ENCODE peak calls at places on chromosomes 7 and 10, in four cellular contexts. Q is kidney, O is PC-3, H is adrenal gland. R is an unnamed sample.

GRCh38 chr7:142445019-142445686 is 187.3 kb upstream of the PRSS58 start:
- DNase-seq in O (peak; percentile 56), Q (no peak), H (no peak), R (no peak)

GRCh38 chr7:141844256-141844655 is 3.0 kb upstream of the PRSS37 start:
- DNase-seq in H (no peak), Q (no peak), O (no peak), R (no peak)

GRCh38 chr10:78025685-78026364 is 3.5 kb downstream of the POLR3A start:
- DNase-seq in H (no peak), O (peak; percentile 100), Q (no peak), R (no peak)

GRCh38 chr10:137606-138005 is 2.4 kb downstream of the ZMYND11 start:
- DNase-seq in H (no peak), Q (no peak), O (peak; percentile 57), R (no peak)

GRCh38 chr10:5449823-5450222 is 37.5 kb downstream of the NET1 start:
- DNase-seq in H (no peak), O (peak; percentile 45), Q (no peak), R (peak; percentile 87)

GRCh38 chr10:97355571-97355975 is 21.0 kb upstream of the FRAT2 start:
- DNase-seq in Q (no peak), H (no peak), O (no peak), R (peak; percentile 25)

GRCh38 chr10:78920011-78920410 is 148.8 kb upstream of the ZMIZ1 start:
- DNase-seq in O (no peak), Q (no peak), H (no peak), R (no peak)

GRCh38 chr10:97399843-97400545 is 1.1 kb downstream of the RRP12 start:
- DNase-seq in O (peak; percentile 75), Q (no peak), H (peak; percentile 77), R (peak; percentile 85)

GRCh38 chr7:4621401-4621800 is 60.7 kb upstream of the FOXK1 start:
- DNase-seq in Q (no peak), H (no peak), O (peak; percentile 12), R (peak; percentile 44)

GRCh38 chr7:136526408-136527105 is 341.9 kb upstream of the CHRM2 start:
- DNase-seq in H (no peak), Q (no peak), O (no peak), R (no peak)

GRCh38 chr10:111137012-111137411 is 60.2 kb downstream of the ADRA2A start:
- DNase-seq in Q (no peak), O (no peak), H (no peak), R (no peak)

GRCh38 chr10:111139567-111139966 is 62.7 kb downstream of the ADRA2A start:
- DNase-seq in O (no peak), H (no peak), Q (no peak), R (no peak)

GRCh38 chr10:111146025-111146640 is 69.3 kb downstream of the ADRA2A start:
- DNase-seq in O (no peak), Q (no peak), H (peak; percentile 27), R (no peak)

GRCh38 chr10:111137587-111137986 is 60.8 kb downstream of the ADRA2A start:
- DNase-seq in H (no peak), O (no peak), Q (no peak), R (no peak)

DNA sequence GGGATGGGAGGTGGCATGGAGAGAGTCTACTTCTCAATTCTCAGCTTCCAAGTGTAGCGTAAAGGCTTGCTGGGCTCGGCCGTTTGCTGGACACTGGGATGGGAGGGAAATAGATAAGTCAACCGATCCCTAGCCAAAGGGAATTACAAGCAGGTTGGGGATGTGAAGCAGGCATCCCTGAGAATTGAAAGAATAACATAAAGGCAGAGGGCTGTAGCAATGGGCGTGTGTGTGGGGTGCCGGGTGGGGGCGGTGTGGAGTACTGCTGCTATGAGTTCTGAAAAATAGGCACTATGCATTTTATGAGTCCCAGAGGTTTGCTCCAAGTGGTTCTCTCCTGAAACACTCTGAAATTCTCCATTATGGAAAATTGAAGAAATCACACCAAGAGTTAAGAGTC is 65.3 kb downstream of the ADRA2A start:
- DNase-seq in Q (no peak), H (no peak), O (no peak), R (no peak)
- TF ChIP-seq CTCF in Q (no peak), H (no peak), O (no peak), R (no peak)

GRCh38 chr10:7829289-7829834 is 11.1 kb downstream of the TAF3 start:
- DNase-seq in Q (no peak), O (no peak), H (no peak), R (no peak)

GRCh38 chr10:7819126-7819470 is 793 bp downstream of the TAF3 start:
- DNase-seq in O (peak; percentile 34), Q (no peak), H (peak; percentile 43), R (peak; percentile 53)

GRCh38 chr10:7818295-7819125 is at the start of gene TAF3:
- DNase-seq in Q (peak; percentile 97), O (peak; percentile 83), H (peak; percentile 93), R (peak; percentile 86)

GRCh38 chr10:7826971-7827370 is 8.7 kb downstream of the TAF3 start:
- DNase-seq in H (peak; percentile 43), O (peak; percentile 24), Q (no peak), R (peak; percentile 57)

DNA sequence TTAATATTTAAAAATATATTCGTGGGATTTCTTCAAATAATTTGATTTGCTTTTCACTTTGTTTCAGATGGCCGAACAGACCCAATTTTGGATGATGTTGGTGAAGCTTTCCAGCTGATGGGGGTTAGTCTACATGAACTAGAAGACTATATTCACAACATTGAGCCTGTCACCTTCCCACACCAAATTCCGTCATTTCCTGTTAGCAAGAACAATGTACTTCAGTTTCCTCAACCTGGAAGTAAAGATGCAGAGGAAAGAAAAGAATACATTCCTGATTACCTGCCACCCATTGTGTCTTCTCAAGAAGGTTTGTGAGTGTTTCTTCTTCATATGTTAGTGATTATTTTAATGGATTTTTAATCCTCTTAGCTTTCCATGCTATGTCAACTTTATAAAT is 5.9 kb downstream of the TAF3 start:
- DNase-seq in Q (no peak), O (no peak), H (no peak), R (no peak)
- H3K4me3 ChIP-seq in Q (no peak overlapping the region), O (no peak overlapping the region), H (no peak overlapping the region), R (no peak overlapping the region)

GRCh38 chr10:86889997-86890396 is 67.4 kb downstream of the MMRN2 start:
- DNase-seq in H (no peak), Q (no peak), O (no peak), R (no peak)

DNA sequence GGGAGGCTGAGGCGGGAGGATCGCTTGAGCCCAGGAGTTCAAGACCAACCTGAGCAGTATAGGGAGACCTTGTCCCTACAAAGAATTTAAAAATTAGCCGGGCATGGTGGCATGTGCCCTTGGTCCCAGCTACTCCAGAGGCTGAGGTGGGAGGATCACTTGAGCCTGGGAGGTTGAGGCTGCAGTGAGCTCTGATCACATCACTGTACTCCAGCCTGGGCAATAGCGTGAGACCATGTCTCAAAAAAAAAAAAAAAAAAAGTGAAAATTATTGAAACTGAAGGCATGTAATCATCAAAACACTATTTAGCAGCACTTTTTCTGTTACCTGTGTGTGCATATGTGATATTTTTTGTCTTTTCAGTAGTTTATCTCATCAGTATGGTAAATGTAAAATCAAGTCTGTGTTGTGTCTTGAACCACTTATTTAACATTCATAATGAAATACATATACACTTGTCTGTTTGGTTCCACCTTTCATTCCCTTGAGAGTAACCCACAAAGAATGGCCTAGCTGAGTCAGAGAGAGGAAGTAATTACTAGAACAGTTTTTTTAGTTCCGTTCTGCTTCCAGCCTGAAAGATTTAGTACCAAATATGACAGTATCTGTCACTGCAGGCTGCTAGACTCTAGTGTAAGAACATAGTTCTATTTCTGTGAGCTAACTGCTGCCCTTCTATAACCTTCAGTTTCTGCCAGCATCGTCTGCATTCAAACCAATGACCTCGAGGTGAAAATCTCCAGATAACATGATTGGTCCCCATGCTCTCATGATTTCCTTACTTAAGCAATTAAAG is 68.6 kb downstream of the MMRN2 start:
- DNase-seq in Q (no peak), H (no peak), O (peak; percentile 53), R (peak; percentile 74)
- TF ChIP-seq CTCF in Q (no peak), H (no peak), O (no peak), R (no peak)

GRCh38 chr7:50346548-50347497 is 42.3 kb downstream of the IKZF1 start:
- DNase-seq in Q (no peak), H (no peak), O (peak; percentile 77), R (no peak)

GRCh38 chr7:50339990-50340500 is 35.5 kb downstream of the IKZF1 start:
- DNase-seq in Q (no peak), O (no peak), H (no peak), R (no peak)

GRCh38 chr7:50336909-50337703 is 32.6 kb downstream of the IKZF1 start:
- DNase-seq in O (no peak), Q (no peak), H (no peak), R (no peak)

GRCh38 chr7:50342616-50343114 is 38.1 kb downstream of the IKZF1 start:
- DNase-seq in Q (no peak), H (no peak), O (no peak), R (no peak)

DNA sequence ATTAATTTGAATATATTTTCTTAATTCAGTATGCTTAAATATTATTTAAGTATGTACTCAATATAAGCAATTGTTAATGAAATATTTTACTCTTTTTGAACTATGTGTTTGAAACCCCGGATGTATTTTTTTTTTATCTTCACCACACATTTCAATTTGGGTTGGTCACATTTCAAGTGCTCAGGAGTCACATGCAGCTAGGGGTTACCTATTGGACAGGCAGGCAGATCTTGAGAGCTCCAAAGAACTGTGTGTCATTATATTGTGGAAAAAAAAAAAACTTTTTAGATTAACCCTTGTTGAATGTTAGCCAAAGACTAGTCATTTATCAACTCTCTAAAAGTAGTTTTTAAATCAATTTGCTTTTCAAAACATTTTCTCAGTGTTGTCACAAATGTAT is 37.2 kb downstream of the IKZF1 start:
- DNase-seq in Q (no peak), H (no peak), O (no peak), R (no peak)
- H3K4me3 ChIP-seq in Q (no peak overlapping the region), H (no peak overlapping the region), O (no peak overlapping the region), R (no peak overlapping the region)

DNA sequence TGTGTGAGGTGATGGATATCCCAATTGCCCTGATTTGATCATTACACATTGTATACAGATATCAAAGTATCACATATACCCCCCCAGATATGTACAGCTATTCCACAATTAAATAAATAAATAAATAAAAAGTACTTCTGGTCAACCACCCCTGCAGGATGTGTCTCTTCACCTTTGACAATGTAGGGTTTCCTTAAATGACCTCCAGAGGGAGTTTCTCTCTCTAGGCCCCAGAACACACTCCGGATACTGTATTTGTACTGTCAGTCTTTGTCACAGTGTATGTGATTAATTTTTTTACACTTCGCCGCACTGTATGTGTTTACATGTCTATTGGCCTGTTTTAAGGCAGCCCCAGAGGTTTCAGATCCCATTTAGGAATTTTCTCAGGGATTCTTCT is 123.6 kb downstream of the ADCYAP1R1 start:
- DNase-seq in O (peak; percentile 8), Q (no peak), H (no peak), R (no peak)
- TF ChIP-seq CTCF in O (peak; percentile 38), Q (no peak), H (no peak), R (no peak)

GRCh38 chr10:62244088-62244487 is 24.6 kb downstream of the RTKN2 start:
- DNase-seq in Q (no peak), O (no peak), H (no peak), R (no peak)
- H3K4me3 ChIP-seq in Q (peak overlapping the region; percentile 36), O (peak overlapping the region; percentile 38), H (no peak overlapping the region), R (peak overlapping the region; percentile 62)

R was measured in cardiac fibroblast.